ENCODE peak calls at places on chromosomes 3 and 15, in eight cellular contexts. U is HCT116; T is thoracic aorta; F is CD8-positive, alpha-beta T cell; L is sigmoid colon; V is colonic mucosa; K is A549; H is lower lobe of right lung. Y is an unnamed sample.

GRCh38 chr3:48397767-48398681 is 26.0 kb downstream of the FBXW12 start:
- DNase-seq in V (no peak), U (no peak), K (no peak), T (no peak), L (no peak), H (no peak), F (no peak), Y (peak; percentile 4)

GRCh38 chr15:51365417-51365816 is 24.0 kb downstream of the GLDN start:
- DNase-seq in K (no peak), T (no peak), L (no peak), H (no peak), U (no peak), V (no peak), F (no peak), Y (no peak)

GRCh38 chr3:184334470-184335158 is 2.8 kb upstream of the FAM131A start:
- DNase-seq in H (no peak), T (no peak), F (no peak), U (no peak), L (no peak), K (peak; percentile 28), V (no peak), Y (no peak)

GRCh38 chr15:71575474-71576045 is 234.8 kb upstream of the NR2E3 start:
- DNase-seq in L (no peak), T (no peak), H (no peak), U (no peak), F (no peak), V (no peak), K (peak; percentile 25), Y (no peak)

GRCh38 chr3:113354307-113354706 is 87.0 kb downstream of the CFAP44 start:
- DNase-seq in L (no peak), F (no peak), T (no peak), H (no peak), U (peak; percentile 8), V (no peak), K (no peak), Y (no peak)

GRCh38 chr15:39756806-39757522 is 25.7 kb downstream of the FSIP1 start:
- DNase-seq in H (no peak), F (no peak), T (no peak), L (no peak), U (peak; percentile 47), K (no peak), V (peak; percentile 48), Y (no peak)

GRCh38 chr15:71254503-71254902 is 139.2 kb downstream of the THSD4 start:
- DNase-seq in H (no peak), F (no peak), V (no peak), U (no peak), T (no peak), K (no peak), L (no peak), Y (peak; percentile 65)

GRCh38 chr3:12984023-12984823 is 89.0 kb downstream of the IQSEC1 start:
- DNase-seq in V (peak; percentile 78), U (peak; percentile 43), L (no peak), T (no peak), H (no peak), F (no peak), K (peak; percentile 83), Y (peak; percentile 85)

GRCh38 chr3:41888368-41889076 is 73.4 kb downstream of the ULK4 start:
- DNase-seq in F (no peak), U (no peak), L (no peak), H (no peak), K (no peak), V (no peak), T (no peak), Y (no peak)

GRCh38 chr15:66387176-66388056 is 704 bp downstream of the MAP2K1 start:
- DNase-seq in U (no peak), F (peak; percentile 29), V (peak; percentile 61), L (peak; percentile 87), H (peak; percentile 78), T (peak; percentile 46), K (peak; percentile 90), Y (peak; percentile 58)
- TF ChIP-seq CTCF in U (peak; percentile 48), F (no peak), V (peak; percentile 20), L (peak; percentile 49), H (peak; percentile 39), T (peak; percentile 14), K (peak; percentile 43), Y (peak; percentile 78)

DNA sequence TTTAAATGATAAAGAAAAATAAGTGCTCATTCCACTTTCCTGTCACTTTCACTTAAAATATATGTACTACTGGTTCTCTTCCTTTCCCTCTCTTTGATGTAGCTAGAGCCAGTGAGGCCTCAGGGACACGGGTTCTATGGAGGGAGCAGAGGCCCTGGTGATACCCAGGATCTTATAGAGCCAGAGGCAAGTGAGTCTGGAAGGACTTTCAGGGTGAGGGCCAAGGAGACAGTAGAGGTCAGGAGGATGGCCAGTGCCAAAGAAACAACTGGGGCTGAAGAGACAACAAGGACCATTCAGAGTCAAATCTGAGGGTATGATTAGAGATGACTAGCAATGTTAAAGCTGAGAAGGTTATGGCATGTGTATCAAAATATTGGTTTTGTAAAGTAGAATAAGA is 124.1 kb upstream of the GOLGA6L6 start:
- DNase-seq in U (no peak), F (no peak), V (no peak), L (no peak), T (no peak), K (no peak), H (no peak), Y (no peak)
- H3K9me3 ChIP-seq in U (peaks cover 12% of the 10 kb centered on the region), F (no peaks in the 10 kb centered on the region), V (no peaks in the 10 kb centered on the region), L (no peaks in the 10 kb centered on the region), T (no peaks in the 10 kb centered on the region), K (peaks cover 3% of the 10 kb centered on the region), H (no peaks in the 10 kb centered on the region), Y (no peaks in the 10 kb centered on the region)

DNA sequence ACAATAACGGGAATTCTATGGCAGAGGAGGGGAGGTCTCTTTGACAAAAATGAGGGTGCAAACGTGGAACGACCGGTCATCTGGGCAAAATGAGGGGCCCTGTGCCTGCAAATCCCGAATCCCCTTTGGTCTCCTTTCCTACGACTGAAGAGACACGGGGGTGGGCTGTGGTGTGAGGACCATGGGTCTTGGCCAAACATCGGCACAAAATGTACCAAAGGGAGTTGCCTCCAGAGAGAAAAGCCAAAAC is 503 bp downstream of the ZNF280D start:
- DNase-seq in K (peak; percentile 23), L (no peak), V (peak; percentile 45), T (peak; percentile 3), U (peak; percentile 15), F (no peak), H (no peak), Y (no peak)
- H3K4me3 ChIP-seq in K (peak overlapping the region; percentile 55), L (peak overlapping the region; percentile 71), V (peak overlapping the region; percentile 61), T (peak overlapping the region; percentile 75), U (peak overlapping the region; percentile 77), F (peak overlapping the region; percentile 73), H (peak overlapping the region; percentile 67), Y (peak overlapping the region; percentile 55)

DNA sequence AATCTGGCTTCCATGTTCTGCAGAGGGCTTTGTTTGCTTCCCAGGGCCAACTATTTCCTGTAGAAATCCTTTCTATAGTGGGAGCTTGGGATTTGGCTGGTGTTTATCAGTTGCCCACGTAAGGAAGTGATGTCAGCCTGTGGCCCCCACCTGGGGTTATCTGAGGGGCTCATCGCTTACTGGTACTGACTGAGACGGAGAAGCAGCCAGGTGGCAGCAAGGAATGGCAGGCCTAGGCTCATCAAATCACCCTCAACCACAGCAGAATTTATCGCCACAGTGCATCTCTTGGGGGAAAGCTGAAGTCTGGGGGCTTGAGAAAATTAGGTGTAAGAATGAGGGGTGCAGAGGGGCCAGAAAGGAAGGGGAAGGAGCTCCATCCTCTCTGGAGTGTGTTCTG is 14.5 kb upstream of the CCR9 start:
- DNase-seq in T (no peak), L (no peak), U (no peak), F (no peak), H (no peak), V (no peak), K (no peak), Y (no peak)
- TF ChIP-seq CTCF in T (no peak), L (no peak), U (no peak), F (no peak), H (no peak), V (no peak), K (no peak), Y (no peak)

DNA sequence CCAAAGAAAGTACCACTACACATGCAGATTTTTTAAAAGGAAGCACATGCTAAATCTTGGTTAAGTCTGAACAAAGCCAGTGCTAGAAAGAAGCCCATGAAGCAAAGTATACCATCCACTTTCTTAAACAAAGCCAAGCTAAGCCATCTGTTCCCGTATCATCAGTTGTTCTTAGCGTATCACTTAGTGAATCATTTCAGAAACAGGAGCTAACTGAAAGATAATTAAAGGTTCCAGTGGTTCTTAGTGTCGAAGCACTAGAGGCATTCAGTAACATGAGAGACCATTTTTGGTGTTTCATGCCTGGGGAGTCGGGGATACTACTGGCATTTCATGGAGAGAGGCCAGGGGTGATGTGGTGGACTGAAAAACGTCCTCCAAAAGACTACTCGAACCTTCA is 12.8 kb downstream of the UBXN7 start:
- DNase-seq in L (no peak), K (no peak), F (no peak), H (no peak), T (no peak), V (no peak), U (no peak), Y (no peak)
- H3K9me3 ChIP-seq in L (no peaks in the 10 kb centered on the region), K (no peaks in the 10 kb centered on the region), F (no peaks in the 10 kb centered on the region), H (no peaks in the 10 kb centered on the region), T (no peaks in the 10 kb centered on the region), V (no peaks in the 10 kb centered on the region), U (no peaks in the 10 kb centered on the region), Y (no peaks in the 10 kb centered on the region)

DNA sequence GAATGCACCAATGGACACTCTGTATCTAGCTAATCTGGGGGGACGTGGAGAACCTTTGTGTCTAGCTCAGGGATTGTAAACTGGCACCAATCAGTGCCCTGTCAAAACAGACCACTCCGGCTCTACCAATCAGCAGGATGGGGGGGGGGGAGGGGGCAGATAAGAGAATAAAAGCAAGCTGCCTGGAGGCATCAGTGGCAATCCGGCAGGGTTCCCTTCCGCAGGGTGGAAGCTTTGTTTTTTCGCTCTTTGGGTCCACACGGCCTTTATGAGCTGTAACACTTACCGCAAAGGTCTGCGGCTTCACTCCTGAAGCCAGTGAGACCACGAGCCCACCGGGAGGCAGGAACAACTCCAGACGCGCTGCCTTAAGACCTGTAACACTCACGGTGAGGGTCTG is 827.1 kb downstream of the PLOD2 start:
- DNase-seq in F (no peak), V (no peak), T (no peak), K (no peak), L (no peak), U (no peak), H (no peak), Y (no peak)
- H3K4me3 ChIP-seq in F (no peak overlapping the region), V (no peak overlapping the region), T (no peak overlapping the region), K (no peak overlapping the region), L (no peak overlapping the region), U (no peak overlapping the region), H (no peak overlapping the region), Y (no peak overlapping the region)

GRCh38 chr3:65436580-65436979 is 602.1 kb downstream of the MAGI1 start:
- DNase-seq in F (no peak), T (no peak), L (no peak), V (no peak), H (no peak), U (no peak), K (no peak), Y (peak; percentile 54)
- TF ChIP-seq CTCF in F (no peak), T (no peak), L (no peak), V (peak; percentile 15), H (peak; percentile 34), U (peak; percentile 48), K (peak; percentile 42), Y (peak; percentile 75)

DNA sequence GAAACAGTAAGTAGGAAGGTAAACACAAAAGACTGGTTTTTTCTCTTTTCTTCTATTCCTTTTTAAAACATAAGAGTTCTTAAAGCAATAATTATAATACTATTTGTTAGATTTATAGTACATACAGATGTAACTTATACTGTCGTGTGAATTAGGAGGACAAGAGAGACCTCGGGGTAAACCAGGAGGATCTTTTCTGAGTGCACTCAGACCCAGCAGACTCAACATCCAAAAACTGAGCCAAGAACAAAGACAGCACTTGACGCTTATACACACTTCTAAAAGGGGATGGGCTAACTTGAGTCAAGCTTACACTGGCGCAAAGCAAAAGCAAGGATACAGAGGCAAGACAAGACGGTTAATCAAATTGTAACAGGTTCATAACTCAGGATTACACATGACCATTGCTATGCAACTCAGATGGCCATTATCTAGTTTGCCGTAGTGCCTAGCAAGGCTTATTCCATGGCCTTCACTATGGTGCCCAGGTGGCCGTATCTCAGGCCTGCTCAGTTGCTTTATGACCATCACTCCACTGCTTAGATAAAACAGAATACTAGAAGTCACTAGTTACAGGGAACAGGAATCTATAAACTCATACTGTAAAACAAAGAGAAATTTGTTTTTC is 18.6 kb downstream of the MTHFS start:
- DNase-seq in K (no peak), T (no peak), U (peak; percentile 28), H (no peak), F (no peak), L (no peak), V (no peak), Y (no peak)
- H3K9me3 ChIP-seq in K (peaks cover 49% of the 10 kb centered on the region), T (peaks cover 26% of the 10 kb centered on the region), U (peaks cover 6% of the 10 kb centered on the region), H (peaks cover 48% of the 10 kb centered on the region), F (peaks cover 23% of the 10 kb centered on the region), L (peaks cover 28% of the 10 kb centered on the region), V (peaks cover 4% of the 10 kb centered on the region), Y (peaks cover 3% of the 10 kb centered on the region)